ENCODE peak calls at places on chromosomes 4 and X, in five cellular contexts. U is ELR, T is heart right ventricle, G is GM04504, H is pancreas. A is an unnamed sample.

GRCh38 chr4:182137343-182137742 is 105.9 kb upstream of the TENM3 start:
- DNase-seq in T (no peak), H (no peak), G (no peak), U (no peak), A (no peak)

GRCh38 chr4:48902266-48902665 is 4.3 kb downstream of the OCIAD2 start:
- DNase-seq in H (no peak), U (peak), G (no peak), T (no peak), A (no peak)

GRCh38 chrX:38805294-38806053 is 4.2 kb downstream of the MID1IP1 start:
- DNase-seq in H (peak), U (peak), G (no peak), T (peak), A (peak)

GRCh38 chr4:76430519-76431388 is 4.3 kb upstream of the SHROOM3 start:
- DNase-seq in U (peak), T (no peak), H (no peak), G (peak), A (no peak)

GRCh38 chr4:80322716-80323115 is 12.8 kb upstream of the CFAP299 start:
- DNase-seq in H (no peak), T (no peak), U (peak), G (no peak), A (no peak)

GRCh38 chr4:168710353-168710946 is 213.6 kb downstream of the PALLD start:
- DNase-seq in H (no peak), T (no peak), G (no peak), U (peak), A (peak)

GRCh38 chr4:134708616-134709015 is 507.0 kb upstream of the PABPC4L start:
- DNase-seq in T (no peak), G (no peak), H (no peak), U (no peak), A (no peak)

GRCh38 chrX:53268173-53268572 is 13.2 kb downstream of the IQSEC2 start:
- DNase-seq in G (no peak), U (no peak), H (no peak), T (no peak), A (no peak)

GRCh38 chr4:170872794-170873193 is 783.0 kb upstream of the AADAT start:
- DNase-seq in U (peak), T (no peak), H (no peak), G (no peak), A (no peak)

GRCh38 chr4:146415829-146416228 is 105.9 kb downstream of the SLC10A7 start:
- DNase-seq in T (no peak), U (no peak), H (no peak), G (no peak), A (no peak)

GRCh38 chr4:8675383-8675782 is 82.8 kb downstream of the CPZ start:
- DNase-seq in U (peak), H (no peak), G (no peak), T (no peak), A (no peak)

GRCh38 chr4:147683172-147683571 is 791 bp downstream of the PRMT9 start:
- DNase-seq in H (no peak), T (no peak), G (no peak), U (peak), A (peak)

GRCh38 chr4:34766935-34767859 is 1477.1 kb downstream of the ARAP2 start:
- DNase-seq in G (no peak), U (peak), T (no peak), H (no peak), A (no peak)

GRCh38 chr4:148060264-148061138 is 328.6 kb downstream of the ARHGAP10 start:
- DNase-seq in G (no peak), T (no peak), U (no peak), H (no peak), A (no peak)

GRCh38 chr4:30614771-30615170 is 105.4 kb upstream of the PCDH7 start:
- DNase-seq in T (no peak), H (no peak), U (no peak), G (no peak), A (no peak)

GRCh38 chr4:186144596-186145569 is 40.4 kb downstream of the FAM149A start:
- DNase-seq in G (no peak), T (peak), H (peak), U (peak), A (no peak)

GRCh38 chrX:10900585-10901289 is 210.4 kb upstream of the HCCS start:
- DNase-seq in U (peak), G (no peak), T (no peak), H (no peak), A (no peak)

GRCh38 chr4:1412376-1413220 is 6.4 kb upstream of the NKX1-1 start:
- DNase-seq in H (peak), G (no peak), U (no peak), T (no peak), A (no peak)

GRCh38 chr4:14294611-14295010 is 667.1 kb upstream of the BOD1L1 start:
- DNase-seq in H (no peak), T (no peak), U (peak), G (no peak), A (no peak)

GRCh38 chr4:76108467-76109181 is 34.1 kb downstream of the ART3 start:
- DNase-seq in U (peak), H (no peak), T (no peak), G (no peak), A (no peak)

GRCh38 chrX:109266034-109266433 is 215.9 kb downstream of the GUCY2F start:
- DNase-seq in G (no peak), T (no peak), H (no peak), U (no peak), A (no peak)

GRCh38 chrX:12080265-12080664 is 58.0 kb upstream of the FRMPD4 start:
- DNase-seq in G (peak), U (peak), H (no peak), T (no peak), A (no peak)

GRCh38 chrX:40099046-40099968 is 1.5 kb upstream of the BCOR start:
- DNase-seq in H (peak), U (peak), G (no peak), T (peak), A (no peak)

GRCh38 chr4:74873545-74874295 is 59.2 kb upstream of the PARM1 start:
- DNase-seq in H (no peak), U (no peak), G (no peak), T (no peak), A (no peak)

GRCh38 chr4:53586121-53586816 is 5.0 kb downstream of the LNX1 start:
- DNase-seq in H (no peak), T (no peak), G (peak), U (peak), A (no peak)

GRCh38 chr4:174211611-174212044 is 71.8 kb downstream of the FBXO8 start:
- DNase-seq in H (no peak), U (no peak), G (no peak), T (no peak), A (no peak)

GRCh38 chrX:1784773-1785172 is 169.9 kb downstream of the ASMT start:
- DNase-seq in T (no peak), U (no peak), H (no peak), G (no peak), A (no peak)

GRCh38 chrX:69060631-69061408 is 104.4 kb downstream of the PJA1 start:
- DNase-seq in U (peak), T (peak), G (no peak), H (peak), A (no peak)

GRCh38 chrX:151922692-151923091 is 10.0 kb downstream of the MAGEA4 start:
- DNase-seq in U (no peak), H (no peak), T (no peak), G (no peak), A (no peak)

GRCh38 chr4:8239661-8240060 is 29.9 kb upstream of the HTRA3 start:
- DNase-seq in H (no peak), T (no peak), U (no peak), G (no peak), A (no peak)

GRCh38 chr4:183636923-183637322 is 22.1 kb downstream of the RWDD4 start:
- DNase-seq in H (no peak), G (no peak), U (no peak), T (no peak), A (no peak)

GRCh38 chrX:37905436-37906147 is 58.2 kb upstream of the DYNLT3 start:
- DNase-seq in H (peak), T (peak), U (peak), G (no peak), A (no peak)

GRCh38 chr4:73129319-73129718 is 59.8 kb upstream of the COX18 start:
- DNase-seq in H (no peak), T (no peak), G (no peak), U (no peak), A (no peak)

GRCh38 chr4:83214079-83214478 is 70.5 kb downstream of the COQ2 start:
- DNase-seq in H (no peak), U (no peak), G (no peak), T (no peak), A (no peak)